ENCODE peak calls at places on chromosome 6, in six cellular contexts. K, P, I, Y, X and J are unnamed samples.

GRCh38 chr6:39653631-39654030 is 71.6 kb downstream of the KIF6 start:
- DNase-seq in X (no peak), P (peak; percentile 36), Y (no peak), I (no peak), K (no peak), J (no peak)

GRCh38 chr6:129350278-129350677 is 359.7 kb downstream of the ARHGAP18 start:
- DNase-seq in X (peak; percentile 5), Y (no peak), I (no peak), K (no peak), P (no peak), J (no peak)

GRCh38 chr6:130018830-130019795 is 732 bp downstream of the L3MBTL3 start:
- DNase-seq in X (no peak), K (peak; percentile 17), P (peak; percentile 40), I (peak; percentile 36), Y (peak; percentile 71), J (peak; percentile 21)

GRCh38 chr6:146543940-146544661 is 468 bp downstream of the RAB32 start:
- DNase-seq in X (peak; percentile 31), Y (peak; percentile 29), P (peak; percentile 46), I (peak; percentile 63), K (no peak), J (peak; percentile 22)

GRCh38 chr6:92050216-92050615 is 1369.1 kb downstream of the EPHA7 start:
- DNase-seq in Y (no peak), X (no peak), I (no peak), P (no peak), K (no peak), J (no peak)

GRCh38 chr6:117205876-117206275 is 59.5 kb upstream of the VGLL2 start:
- DNase-seq in Y (no peak), P (no peak), I (no peak), K (no peak), X (no peak), J (peak; percentile 93)

GRCh38 chr6:44237021-44237812 is 9.7 kb upstream of the HSP90AB1 start:
- DNase-seq in P (peak; percentile 82), Y (peak; percentile 78), K (peak; percentile 63), I (peak; percentile 88), X (peak; percentile 98), J (peak; percentile 78)

GRCh38 chr6:341914-342831 is 49.4 kb upstream of the IRF4 start:
- DNase-seq in P (no peak), X (no peak), Y (peak; percentile 81), I (no peak), K (no peak), J (no peak)

GRCh38 chr6:24991748-24992467 is 56.1 kb upstream of the RIPOR2 start:
- DNase-seq in I (peak; percentile 43), P (peak; percentile 40), X (peak; percentile 50), K (peak; percentile 64), Y (peak; percentile 64), J (peak; percentile 51)

GRCh38 chr6:169778646-169779045 is 27.2 kb downstream of the ERMARD start:
- DNase-seq in I (no peak), P (no peak), Y (no peak), K (no peak), X (peak; percentile 77), J (peak; percentile 77)

GRCh38 chr6:33633462-33634158 is 12.5 kb downstream of the ITPR3 start:
- DNase-seq in P (peak; percentile 50), I (peak; percentile 63), X (peak; percentile 52), K (peak; percentile 23), Y (peak; percentile 96), J (peak; percentile 22)

GRCh38 chr6:84411060-84411629 is 183.7 kb upstream of the CEP162 start:
- DNase-seq in X (peak; percentile 48), K (no peak), P (no peak), Y (no peak), I (peak; percentile 87), J (no peak)

GRCh38 chr6:1630771-1631217 is 21.1 kb downstream of the FOXC1 start:
- DNase-seq in I (peak; percentile 73), X (no peak), K (no peak), P (no peak), Y (no peak), J (peak; percentile 68)

GRCh38 chr6:54614499-54615195 is 231.9 kb upstream of the FAM83B start:
- DNase-seq in P (no peak), X (no peak), I (no peak), Y (no peak), K (no peak), J (no peak)

GRCh38 chr6:88359530-88360202 is 193.5 kb upstream of the CNR1 start:
- DNase-seq in K (no peak), Y (no peak), P (no peak), I (no peak), X (no peak), J (no peak)

GRCh38 chr6:46704562-46704961 is 16.9 kb downstream of the TDRD6 start:
- DNase-seq in P (peak; percentile 58), X (peak; percentile 70), K (no peak), Y (no peak), I (peak; percentile 22), J (peak; percentile 26)

GRCh38 chr6:16635810-16636602 is 125.3 kb downstream of the ATXN1 start:
- DNase-seq in I (peak; percentile 32), P (no peak), X (peak; percentile 12), K (no peak), Y (peak; percentile 25), J (peak; percentile 15)

GRCh38 chr6:113873043-113873667 is 16.0 kb downstream of the MARCKS start:
- DNase-seq in Y (peak; percentile 30), P (peak; percentile 71), X (no peak), K (no peak), I (no peak), J (no peak)

GRCh38 chr6:27161946-27162603 is 85.4 kb upstream of the PRSS16 start:
- DNase-seq in Y (peak; percentile 18), K (peak; percentile 26), I (peak; percentile 76), P (peak; percentile 18), X (peak; percentile 81), J (no peak)